ENCODE peak calls at places on chromosomes 16 and 17, in eight cellular contexts. K is body of pancreas, Y is heart left ventricle, M is suprapubic skin, G is breast epithelium, F is ovary, N is transverse colon, S is uterus. T is an unnamed sample. For H3K4me1, the result is how much of the 10 kb centered on the place peaks cover.

GRCh38 chr17:69878661-69879060 is 196.4 kb upstream of the KCNJ16 start:
- DNase-seq in K (no peak), Y (no peak), M (no peak), G (no peak), F (no peak), N (no peak), S (no peak), T (no peak)

GRCh38 chr16:1809281-1809801 is 15.8 kb upstream of the IGFALS start:
- DNase-seq in K (no peak), Y (no peak), M (no peak), G (no peak), F (no peak), N (peak), S (no peak), T (no peak)

GRCh38 chr17:57955183-57955952 is at the start of gene CUEDC1:
- DNase-seq in K (peak), Y (peak), M (peak), G (peak), F (peak), N (peak), S (peak), T (peak)

GRCh38 chr17:19928299-19928698 is 49.3 kb downstream of the AKAP10 start:
- DNase-seq in K (no peak), Y (no peak), M (no peak), G (no peak), F (no peak), N (no peak), S (no peak), T (no peak)

GRCh38 chr17:39763046-39763800 is 25.5 kb downstream of the GRB7 start:
- DNase-seq in K (no peak), Y (no peak), M (no peak), G (no peak), F (no peak), N (no peak), S (no peak), T (no peak)

GRCh38 chr16:27791404-27791719 is 241.4 kb downstream of the KATNIP start:
- DNase-seq in K (no peak), Y (no peak), M (no peak), G (no peak), F (no peak), N (no peak), S (no peak), T (no peak)

GRCh38 chr16:88957887-88958577 is 19.0 kb downstream of the CBFA2T3 start:
- DNase-seq in K (no peak), Y (peak), M (no peak), G (no peak), F (no peak), N (no peak), S (no peak), T (no peak)

GRCh38 chr17:72388765-72389473 is 268.1 kb downstream of the SOX9 start:
- DNase-seq in K (no peak), Y (no peak), M (no peak), G (no peak), F (no peak), N (no peak), S (no peak), T (no peak)

GRCh38 chr17:61335105-61335844 is 64.4 kb upstream of the TBX2 start:
- DNase-seq in K (no peak), Y (no peak), M (no peak), G (no peak), F (peak), N (no peak), S (no peak), T (no peak)

GRCh38 chr16:20519231-20519630 is 56.9 kb downstream of the ACSM2B start:
- DNase-seq in K (no peak), Y (no peak), M (no peak), G (no peak), F (no peak), N (no peak), S (no peak), T (no peak)

GRCh38 chr17:75561927-75562603 is 25.5 kb upstream of the MYO15B start:
- DNase-seq in K (no peak), Y (no peak), M (no peak), G (no peak), F (peak), N (no peak), S (no peak), T (no peak)

GRCh38 chr17:81245024-81245664 is 6.0 kb downstream of the NDUFAF8 start:
- DNase-seq in K (no peak), Y (no peak), M (no peak), G (no peak), F (no peak), N (no peak), S (no peak), T (no peak)

GRCh38 chr17:76524598-76525512 is 12.7 kb downstream of the CYGB start:
- DNase-seq in K (peak), Y (peak), M (no peak), G (no peak), F (peak), N (peak), S (no peak), T (no peak)

GRCh38 chr17:8488931-8489330 is 53.2 kb downstream of the NDEL1 start:
- DNase-seq in K (peak), Y (peak), M (no peak), G (no peak), F (no peak), N (no peak), S (peak), T (peak)

GRCh38 chr17:4939554-4939803 is 367 bp downstream of the SLC25A11 start:
- DNase-seq in K (no peak), Y (peak), M (peak), G (no peak), F (no peak), N (peak), S (no peak), T (no peak)

GRCh38 chr16:20875358-20875656 is 24.9 kb downstream of the DCUN1D3 start:
- DNase-seq in K (no peak), Y (no peak), M (no peak), G (no peak), F (no peak), N (no peak), S (no peak), T (no peak)

GRCh38 chr16:75065149-75065807 is 51.3 kb downstream of the LDHD start:
- DNase-seq in K (no peak), Y (no peak), M (no peak), G (no peak), F (no peak), N (peak), S (no peak), T (no peak)

GRCh38 chr17:61416540-61417363 is 17.1 kb downstream of the TBX2 start:
- DNase-seq in K (peak), Y (peak), M (peak), G (peak), F (peak), N (peak), S (peak), T (peak)

GRCh38 chr17:17180741-17181525 is 25.2 kb downstream of the PLD6 start:
- DNase-seq in K (no peak), Y (peak), M (no peak), G (no peak), F (no peak), N (no peak), S (no peak), T (no peak)

GRCh38 chr17:6651483-6652452 is at the start of the genes C17orf100 and MED31:
- DNase-seq in K (peak), Y (peak), M (peak), G (peak), F (peak), N (peak), S (peak), T (peak)

GRCh38 chr16:26644912-26645543 is 421.7 kb upstream of the C16orf82 start:
- DNase-seq in K (no peak), Y (no peak), M (no peak), G (no peak), F (no peak), N (no peak), S (no peak), T (no peak)

GRCh38 chr16:84080378-84080777 is 36.4 kb downstream of the MBTPS1 start:
- DNase-seq in K (no peak), Y (peak), M (no peak), G (no peak), F (no peak), N (no peak), S (no peak), T (peak)

GRCh38 chr16:86007524-86007923 is 108.6 kb downstream of the IRF8 start:
- DNase-seq in K (no peak), Y (no peak), M (no peak), G (no peak), F (no peak), N (no peak), S (no peak), T (no peak)

GRCh38 chr16:330746-331145 is 21.8 kb downstream of the AXIN1 start:
- DNase-seq in K (no peak), Y (no peak), M (no peak), G (no peak), F (no peak), N (no peak), S (no peak), T (no peak)

GRCh38 chr16:27761816-27762215 is 211.9 kb downstream of the KATNIP start:
- DNase-seq in K (no peak), Y (no peak), M (no peak), G (no peak), F (no peak), N (no peak), S (no peak), T (no peak)

GRCh38 chr16:67269766-67270165 is 9.6 kb upstream of the PLEKHG4 start:
- DNase-seq in K (no peak), Y (peak), M (no peak), G (no peak), F (no peak), N (no peak), S (no peak), T (no peak)

GRCh38 chr17:59811209-59811608 is 81.5 kb downstream of the TUBD1 start:
- DNase-seq in K (no peak), Y (no peak), M (no peak), G (no peak), F (no peak), N (no peak), S (no peak), T (no peak)

GRCh38 chr17:59810894-59811153 is 81.9 kb downstream of the TUBD1 start:
- DNase-seq in K (no peak), Y (no peak), M (no peak), G (no peak), F (no peak), N (no peak), S (no peak), T (no peak)

GRCh38 chr17:59812139-59812538 is 80.6 kb downstream of the TUBD1 start:
- DNase-seq in K (no peak), Y (no peak), M (no peak), G (no peak), F (no peak), N (no peak), S (no peak), T (no peak)

GRCh38 chr17:59815965-59816364 is 76.8 kb downstream of the TUBD1 start:
- DNase-seq in K (no peak), Y (no peak), M (no peak), G (no peak), F (no peak), N (no peak), S (no peak), T (no peak)

DNA sequence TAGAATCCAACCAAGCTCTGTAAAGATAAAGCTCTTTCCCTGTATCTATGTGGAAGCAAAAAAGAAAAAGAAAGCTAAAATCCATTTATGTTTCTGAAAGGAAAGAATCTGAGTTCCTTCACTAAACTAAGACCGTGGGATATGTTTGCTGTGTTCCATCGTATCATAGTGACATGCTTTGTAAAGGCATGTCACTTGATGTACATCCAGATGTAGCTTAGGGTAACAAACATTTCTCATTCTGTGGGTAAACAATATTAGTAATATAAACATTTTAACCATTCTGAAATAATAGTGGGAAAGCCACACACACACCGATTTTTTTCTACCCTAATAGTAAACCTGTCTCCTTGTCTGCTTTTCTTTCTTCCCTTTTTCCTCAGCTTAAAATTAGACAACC is 78.1 kb downstream of the TUBD1 start:
- DNase-seq in K (no peak), Y (no peak), M (no peak), G (no peak), F (no peak), N (no peak), S (no peak), T (no peak)
- H3K27ac ChIP-seq in K (no peak), Y (no peak), M (peak), G (peak), F (no peak), N (peak), S (no peak), T (peak)

DNA sequence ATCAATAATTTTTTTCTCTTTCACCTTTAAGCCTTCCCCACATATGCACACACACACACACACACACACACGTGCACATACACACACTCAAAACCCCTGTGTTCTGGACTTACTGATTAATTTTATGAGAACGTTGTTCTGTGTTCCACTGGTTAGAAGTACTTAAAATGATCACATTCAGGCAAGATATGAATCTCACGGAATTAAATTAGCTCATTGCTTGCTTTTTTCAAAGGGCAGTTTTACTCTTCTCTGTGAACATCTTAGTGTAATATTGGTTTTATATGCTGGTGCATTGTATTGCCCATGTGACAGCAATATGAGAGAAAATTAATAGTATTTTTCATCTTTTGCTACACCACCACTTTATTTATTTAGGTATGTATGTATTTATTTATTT is 377.3 kb upstream of the RBFOX1 start:
- DNase-seq in K (no peak), Y (no peak), M (no peak), G (no peak), F (no peak), N (no peak), S (no peak), T (no peak)
- TF ChIP-seq POLR2A in K (no peak), Y (no peak), M (no peak), G (no peak), F (no peak), N (no peak), S (no peak), T (no peak)

DNA sequence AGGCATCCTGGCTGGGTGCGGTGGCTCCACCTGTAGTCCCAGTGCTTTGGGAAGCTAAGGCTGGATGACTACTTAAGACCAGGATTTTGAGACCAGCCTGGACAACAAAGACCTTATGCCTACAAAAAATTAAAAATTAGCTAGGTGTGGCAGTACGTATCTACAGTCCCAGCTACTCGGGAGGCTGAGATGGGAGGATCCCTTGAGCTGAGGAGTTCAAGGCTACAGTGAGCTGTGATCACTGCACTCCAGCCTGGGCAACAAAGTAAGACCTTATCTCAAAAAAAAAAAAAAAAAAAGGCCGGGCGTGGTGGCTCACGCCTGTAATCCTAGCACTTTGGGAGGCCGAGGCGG is 6.1 kb downstream of the MVP start:
- DNase-seq in K (no peak), Y (no peak), M (no peak), G (no peak), F (no peak), N (no peak), S (no peak), T (no peak)
- H3K4me1 ChIP-seq in K (half or more), Y (half or more), M (half or more), G (under half), F (under half), N (half or more), S (under half), T (under half)

GRCh38 chr17:64004218-64004770 is 6.1 kb downstream of the PRR29 start:
- DNase-seq in K (no peak), Y (no peak), M (peak), G (no peak), F (no peak), N (no peak), S (no peak), T (no peak)
- H3K27ac ChIP-seq in K (no peak), Y (no peak), M (no peak), G (no peak), F (no peak), N (no peak), S (no peak), T (peak)

GRCh38 chr16:30985401-30986128 is 558 bp downstream of the HSD3B7 start:
- DNase-seq in K (peak), Y (no peak), M (peak), G (peak), F (peak), N (peak), S (peak), T (peak)

GRCh38 chr16:30986129-30986991 is 1.4 kb downstream of the HSD3B7 start:
- DNase-seq in K (no peak), Y (no peak), M (peak), G (no peak), F (no peak), N (no peak), S (no peak), T (no peak)

GRCh38 chr16:30983289-30983889 is 1.6 kb upstream of the HSD3B7 start:
- DNase-seq in K (no peak), Y (no peak), M (no peak), G (no peak), F (no peak), N (no peak), S (no peak), T (no peak)

GRCh38 chr16:30983898-30984610 is 953 bp upstream of the HSD3B7 start:
- DNase-seq in K (no peak), Y (no peak), M (peak), G (no peak), F (no peak), N (no peak), S (no peak), T (no peak)

GRCh38 chr16:30984669-30985400 is at the start of gene HSD3B7:
- DNase-seq in K (peak), Y (peak), M (peak), G (peak), F (peak), N (peak), S (peak), T (peak)
- TF ChIP-seq POLR2A in K (peak), Y (no peak), M (no peak), G (no peak), F (no peak), N (peak), S (no peak), T (no peak)

GRCh38 chr17:80069886-80070177 is 31.5 kb upstream of the GAA start:
- DNase-seq in K (no peak), Y (no peak), M (no peak), G (no peak), F (no peak), N (no peak), S (peak), T (no peak)
- H3K4me1 ChIP-seq in K (under half), Y (under half), M (under half), G (under half), F (under half), N (under half), S (under half), T (under half)

GRCh38 chr16:15494231-15494630 is 59.8 kb downstream of the BMERB1 start:
- DNase-seq in K (no peak), Y (no peak), M (no peak), G (no peak), F (no peak), N (no peak), S (peak), T (no peak)
- H3K27ac ChIP-seq in K (no peak), Y (no peak), M (peak), G (no peak), F (no peak), N (peak), S (peak), T (peak)

GRCh38 chr17:42814633-42815399 is 9.3 kb downstream of the BECN1 start:
- DNase-seq in K (no peak), Y (no peak), M (no peak), G (no peak), F (no peak), N (no peak), S (no peak), T (no peak)
- TF ChIP-seq POLR2A in K (no peak), Y (no peak), M (no peak), G (no peak), F (no peak), N (no peak), S (no peak), T (no peak)

GRCh38 chr17:45743626-45744326 is 40.3 kb upstream of the CRHR1 start:
- DNase-seq in K (no peak), Y (peak), M (peak), G (no peak), F (no peak), N (no peak), S (no peak), T (no peak)
- H3K4me1 ChIP-seq in K (under half), Y (under half), M (under half), G (under half), F (under half), N (under half), S (under half), T (under half)

T was measured in gastrocnemius medialis.